ENCODE peak calls at places on chromosome 5, in nine cellular contexts. D is HTR-8/SVneo, N is neural crest cell, X is dermis blood vessel endothelial cell, I is heart left ventricle, M is NCI-H1105, T is endothelial cell, Y is lung, B is lung microvascular endothelial cell. E is an unnamed sample.

GRCh38 chr5:150706776-150707390 is 6.0 kb upstream of the RBM22 start:
- DNase-seq in D (no peak), N (no peak), X (peak), I (no peak), M (no peak), T (no peak), Y (no peak), B (peak), E (no peak)

GRCh38 chr5:92543246-92543645 is 1037.8 kb downstream of the NR2F1-AS1 start:
- DNase-seq in D (no peak), N (no peak), X (no peak), I (no peak), M (no peak), T (no peak), Y (no peak), B (no peak), E (no peak)

GRCh38 chr5:35777358-35778087 is 79.2 kb upstream of the IL7R start:
- DNase-seq in D (peak), N (peak), X (peak), I (no peak), M (peak), T (peak), Y (peak), B (peak), E (peak)

GRCh38 chr5:178234753-178235599 is 2.4 kb upstream of the PHYKPL start:
- DNase-seq in D (peak), N (peak), X (peak), I (peak), M (no peak), T (peak), Y (peak), B (peak), E (peak)

GRCh38 chr5:23139338-23140171 is 286.4 kb upstream of the CDH12 start:
- DNase-seq in D (peak), N (no peak), X (no peak), I (no peak), M (no peak), T (no peak), Y (no peak), B (peak), E (peak)

GRCh38 chr5:174724484-174725260 is at the start of gene MSX2:
- DNase-seq in D (peak), N (peak), X (peak), I (peak), M (no peak), T (peak), Y (peak), B (peak), E (no peak)

GRCh38 chr5:1801954-1802295 is 718 bp downstream of the NDUFS6 start:
- DNase-seq in D (no peak), N (no peak), X (peak), I (no peak), M (peak), T (no peak), Y (no peak), B (no peak), E (peak)

GRCh38 chr5:130616161-130616560 is 548.9 kb downstream of the HINT1 start:
- DNase-seq in D (no peak), N (no peak), X (no peak), I (no peak), M (no peak), T (no peak), Y (no peak), B (no peak), E (no peak)

GRCh38 chr5:72463499-72464052 is 43.6 kb downstream of the ZNF366 start:
- DNase-seq in D (no peak), N (no peak), X (peak), I (no peak), M (peak), T (no peak), Y (no peak), B (no peak), E (no peak)

GRCh38 chr5:91283326-91283725 is 99.8 kb downstream of the ARRDC3 start:
- DNase-seq in D (no peak), N (no peak), X (no peak), I (no peak), M (no peak), T (no peak), Y (no peak), B (no peak), E (no peak)

E was measured in OCI-LY7.